ENCODE peak calls at places on chromosomes 4 and X, in five cellular contexts. One of them, this sample, is unnamed.

GRCh38 chrX:56793112-56793430 is 64.0 kb downstream of the NBDY start:
- DNase-seq in Caco-2: no peak
- DNase-seq in A549: no peak
- DNase-seq in GM12865: no peak
- DNase-seq in A673: no peak
- DNase-seq in this sample: no peak

GRCh38 chrX:106022238-106022637 is 16.3 kb downstream of the SERPINA7 start:
- DNase-seq in Caco-2: no peak
- DNase-seq in A673: no peak
- DNase-seq in A549: no peak
- DNase-seq in GM12865: no peak
- DNase-seq in this sample: no peak

GRCh38 chrX:25003066-25003849 is 12.5 kb downstream of the ARX start:
- DNase-seq in A549: no peak
- DNase-seq in Caco-2: no peak
- DNase-seq in A673: no peak
- DNase-seq in GM12865: peak
- DNase-seq in this sample: no peak

GRCh38 chr4:40055379-40055872 is 1.2 kb upstream of the N4BP2 start:
- DNase-seq in GM12865: no peak
- DNase-seq in A549: no peak
- DNase-seq in A673: no peak
- DNase-seq in Caco-2: no peak
- DNase-seq in this sample: no peak

GRCh38 chr4:40305329-40306193 is 29.6 kb upstream of the CHRNA9 start:
- DNase-seq in A549: no peak
- DNase-seq in Caco-2: no peak
- DNase-seq in A673: no peak
- DNase-seq in GM12865: peak
- DNase-seq in this sample: no peak

GRCh38 chr4:123621072-123621705 is 224.6 kb downstream of the SPRY1 start:
- DNase-seq in A673: no peak
- DNase-seq in Caco-2: no peak
- DNase-seq in A549: no peak
- DNase-seq in GM12865: no peak
- DNase-seq in this sample: peak

GRCh38 chrX:39508300-39508692 is 589.5 kb downstream of the BCOR start:
- DNase-seq in Caco-2: no peak
- DNase-seq in GM12865: peak
- DNase-seq in A549: no peak
- DNase-seq in A673: no peak
- DNase-seq in this sample: no peak

GRCh38 chrX:104564921-104565703 is 887 bp upstream of the IL1RAPL2 start:
- DNase-seq in GM12865: no peak
- DNase-seq in A549: no peak
- DNase-seq in Caco-2: no peak
- DNase-seq in A673: no peak
- DNase-seq in this sample: no peak

GRCh38 chr4:83771113-83771705 is 235.3 kb downstream of the GPAT3 start:
- DNase-seq in A549: peak
- DNase-seq in Caco-2: peak
- DNase-seq in GM12865: peak
- DNase-seq in A673: peak
- DNase-seq in this sample: peak

GRCh38 chr4:20658456-20658855 is 41.8 kb upstream of the PACRGL start:
- DNase-seq in GM12865: no peak
- DNase-seq in A673: no peak
- DNase-seq in Caco-2: no peak
- DNase-seq in A549: no peak
- DNase-seq in this sample: no peak

GRCh38 chrX:151031365-151031975 is 48.3 kb downstream of the HMGB3 start:
- DNase-seq in GM12865: no peak
- DNase-seq in A673: no peak
- DNase-seq in Caco-2: no peak
- DNase-seq in A549: no peak
- DNase-seq in this sample: no peak

GRCh38 chr4:9921326-9921725 is 100.0 kb downstream of the SLC2A9 start:
- DNase-seq in A673: no peak
- DNase-seq in Caco-2: no peak
- DNase-seq in GM12865: no peak
- DNase-seq in A549: no peak
- DNase-seq in this sample: no peak

GRCh38 chrX:21932277-21932996 is 8.1 kb upstream of the SMS start:
- DNase-seq in A549: peak
- DNase-seq in A673: no peak
- DNase-seq in Caco-2: no peak
- DNase-seq in GM12865: peak
- DNase-seq in this sample: peak

GRCh38 chr4:55553442-55553841 is 6.7 kb upstream of the CLOCK start:
- DNase-seq in A549: no peak
- DNase-seq in Caco-2: no peak
- DNase-seq in A673: peak
- DNase-seq in GM12865: peak
- DNase-seq in this sample: peak

GRCh38 chr4:170139764-170140163 is 50.0 kb upstream of the AADAT start:
- DNase-seq in GM12865: no peak
- DNase-seq in A549: no peak
- DNase-seq in A673: no peak
- DNase-seq in Caco-2: no peak
- DNase-seq in this sample: no peak

GRCh38 chr4:16418814-16419213 is 192.5 kb upstream of the TAPT1 start:
- DNase-seq in GM12865: no peak
- DNase-seq in A673: no peak
- DNase-seq in Caco-2: no peak
- DNase-seq in A549: peak
- DNase-seq in this sample: no peak

GRCh38 chr4:15075875-15076274 is 73.6 kb downstream of the CPEB2 start:
- DNase-seq in GM12865: no peak
- DNase-seq in Caco-2: no peak
- DNase-seq in A549: no peak
- DNase-seq in A673: no peak
- DNase-seq in this sample: no peak

GRCh38 chr4:17577660-17578481 is 873 bp downstream of the LAP3 start:
- DNase-seq in Caco-2: peak
- DNase-seq in A673: no peak
- DNase-seq in A549: no peak
- DNase-seq in GM12865: peak
- DNase-seq in this sample: no peak

GRCh38 chr4:8515316-8516060 is 64.7 kb upstream of the GPR78 start:
- DNase-seq in Caco-2: no peak
- DNase-seq in A673: no peak
- DNase-seq in GM12865: no peak
- DNase-seq in A549: no peak
- DNase-seq in this sample: no peak

GRCh38 chrX:39899876-39900787 is 197.6 kb downstream of the BCOR start:
- DNase-seq in Caco-2: no peak
- DNase-seq in GM12865: no peak
- DNase-seq in A549: no peak
- DNase-seq in A673: peak
- DNase-seq in this sample: no peak

GRCh38 chr4:44738615-44739014 is 12.3 kb upstream of the GNPDA2 start:
- DNase-seq in A549: peak
- DNase-seq in A673: peak
- DNase-seq in GM12865: peak
- DNase-seq in Caco-2: no peak
- DNase-seq in this sample: no peak

GRCh38 chrX:11557120-11557519 is 108.6 kb downstream of the ARHGAP6 start:
- DNase-seq in Caco-2: no peak
- DNase-seq in GM12865: peak
- DNase-seq in A673: no peak
- DNase-seq in A549: peak
- DNase-seq in this sample: peak

GRCh38 chr4:110586137-110586850 is 36.6 kb downstream of the PITX2 start:
- DNase-seq in A673: peak
- DNase-seq in A549: peak
- DNase-seq in GM12865: peak
- DNase-seq in Caco-2: no peak
- DNase-seq in this sample: peak

GRCh38 chr4:98150092-98150761 is 7.0 kb upstream of the STPG2 start:
- DNase-seq in A549: no peak
- DNase-seq in GM12865: no peak
- DNase-seq in A673: no peak
- DNase-seq in Caco-2: no peak
- DNase-seq in this sample: no peak

GRCh38 chr4:47933798-47934197 is 19.4 kb upstream of the NFXL1 start:
- DNase-seq in A549: peak
- DNase-seq in Caco-2: no peak
- DNase-seq in GM12865: peak
- DNase-seq in A673: peak
- DNase-seq in this sample: peak

DNA sequence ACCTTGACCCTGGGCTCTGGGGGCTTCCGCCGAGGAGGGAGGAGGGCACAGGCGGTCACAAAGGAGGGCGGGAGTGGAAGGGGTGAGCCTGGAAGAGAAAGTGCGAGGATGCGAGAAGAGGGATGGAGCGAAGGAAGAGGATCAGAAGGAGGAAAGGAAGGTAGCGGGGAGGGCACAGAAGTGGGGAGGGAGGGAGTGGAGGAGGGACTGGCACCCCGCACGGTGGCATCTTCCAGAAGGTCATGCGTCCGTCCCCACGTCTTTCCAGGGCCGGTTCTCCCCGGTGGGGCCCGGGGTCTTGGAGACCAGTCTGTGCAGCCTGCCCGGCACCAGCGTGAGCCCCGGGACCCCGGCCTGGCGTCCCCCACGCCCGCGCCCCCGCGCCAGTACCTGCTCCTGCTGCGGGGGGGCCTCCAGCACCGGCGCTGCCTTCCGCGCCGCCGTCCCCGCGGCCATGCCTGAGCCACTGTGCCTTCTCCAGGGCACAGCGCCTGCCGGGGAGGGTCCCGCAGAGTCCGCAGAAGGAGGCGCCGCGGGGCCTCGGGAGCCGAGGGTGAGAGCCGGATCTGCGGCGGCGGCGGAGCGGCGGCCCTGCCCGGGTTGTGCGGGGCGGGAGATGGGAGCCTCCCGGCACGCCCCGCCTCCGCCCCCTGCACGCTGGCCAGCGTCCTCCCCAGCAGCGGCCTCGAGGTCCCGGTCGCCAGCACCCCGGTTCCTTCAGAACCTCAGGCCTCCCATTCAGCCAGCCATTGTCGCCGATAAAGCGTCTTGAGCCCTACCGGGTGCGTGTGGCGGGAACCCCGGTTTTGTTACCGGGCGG is at the start of gene RNF175:
- DNase-seq in A549: no peak
- DNase-seq in A673: peak
- DNase-seq in Caco-2: no peak
- DNase-seq in GM12865: no peak
- DNase-seq in this sample: no peak
- H3K4me3 ChIP-seq in A549: peak
- H3K4me3 ChIP-seq in A673: peak
- H3K4me3 ChIP-seq in Caco-2: no peak
- H3K4me3 ChIP-seq in GM12865: no peak
- H3K4me3 ChIP-seq in this sample: peak

GRCh38 chrX:47956016-47956415 is 47.8 kb downstream of the ZNF182 start:
- DNase-seq in GM12865: no peak
- DNase-seq in A549: no peak
- DNase-seq in Caco-2: no peak
- DNase-seq in A673: no peak
- DNase-seq in this sample: no peak

GRCh38 chrX:47960400-47960799 is 43.4 kb downstream of the ZNF182 start:
- DNase-seq in A549: no peak
- DNase-seq in A673: no peak
- DNase-seq in Caco-2: no peak
- DNase-seq in GM12865: no peak
- DNase-seq in this sample: no peak

DNA sequence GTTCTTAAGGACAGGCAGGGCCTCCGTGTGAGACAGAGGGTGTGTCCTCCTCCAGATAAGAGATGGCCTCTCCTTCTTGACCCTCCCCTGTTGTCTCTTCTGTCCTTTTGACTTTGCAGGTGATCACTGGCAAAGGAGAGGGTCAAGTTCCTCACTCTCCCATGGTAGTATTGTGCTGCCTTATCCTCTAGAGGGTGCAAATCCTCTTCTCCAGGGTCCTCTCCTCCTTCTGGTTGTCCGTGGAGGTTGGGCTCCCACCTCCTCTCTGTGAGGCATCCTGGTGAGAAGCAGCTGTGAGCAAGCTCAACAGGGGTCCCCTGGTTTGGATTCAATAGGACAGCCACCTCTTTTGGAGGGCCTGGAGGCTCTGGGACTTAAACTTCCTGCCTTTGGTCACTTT is 44.8 kb downstream of the ZNF182 start:
- DNase-seq in A549: no peak
- DNase-seq in A673: peak
- DNase-seq in Caco-2: no peak
- DNase-seq in GM12865: no peak
- DNase-seq in this sample: no peak
- TF ChIP-seq CTCF in A549: no peak
- TF ChIP-seq CTCF in A673: peak
- TF ChIP-seq CTCF in Caco-2: no peak
- TF ChIP-seq CTCF in GM12865: peak
- TF ChIP-seq CTCF in this sample: peak

DNA sequence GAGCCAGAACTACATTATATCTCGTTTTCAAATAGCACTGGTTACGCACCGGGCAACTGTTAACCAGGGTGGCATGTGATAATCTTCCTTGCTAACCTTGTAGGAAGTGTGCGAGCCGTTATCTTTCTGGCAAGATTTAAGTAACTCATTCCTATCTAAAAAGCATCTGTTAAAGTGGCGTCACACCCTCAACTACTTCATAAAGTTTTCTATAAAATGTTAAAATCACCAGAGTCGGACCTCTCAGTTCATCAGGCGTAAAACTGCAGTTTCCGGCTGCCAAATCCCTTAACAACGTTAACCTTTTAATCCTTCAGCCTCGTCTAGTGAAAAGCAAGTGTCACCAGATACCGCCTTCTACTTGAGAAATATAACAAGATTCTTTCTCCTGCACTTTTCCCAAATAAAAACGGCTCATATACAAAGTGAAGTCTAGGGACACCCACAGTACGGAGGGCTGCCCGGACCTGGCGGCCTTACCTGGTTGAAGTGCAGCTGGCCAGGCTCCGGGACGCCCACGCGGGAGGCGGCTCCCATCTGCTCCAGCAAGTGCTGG is 1.2 kb downstream of the SLC39A8 start:
- DNase-seq in A673: peak
- DNase-seq in Caco-2: no peak
- DNase-seq in A549: no peak
- DNase-seq in GM12865: no peak
- DNase-seq in this sample: no peak
- H3K4me3 ChIP-seq in A673: peak
- H3K4me3 ChIP-seq in Caco-2: peak
- H3K4me3 ChIP-seq in A549: peak
- H3K4me3 ChIP-seq in GM12865: peak
- H3K4me3 ChIP-seq in this sample: peak

DNA sequence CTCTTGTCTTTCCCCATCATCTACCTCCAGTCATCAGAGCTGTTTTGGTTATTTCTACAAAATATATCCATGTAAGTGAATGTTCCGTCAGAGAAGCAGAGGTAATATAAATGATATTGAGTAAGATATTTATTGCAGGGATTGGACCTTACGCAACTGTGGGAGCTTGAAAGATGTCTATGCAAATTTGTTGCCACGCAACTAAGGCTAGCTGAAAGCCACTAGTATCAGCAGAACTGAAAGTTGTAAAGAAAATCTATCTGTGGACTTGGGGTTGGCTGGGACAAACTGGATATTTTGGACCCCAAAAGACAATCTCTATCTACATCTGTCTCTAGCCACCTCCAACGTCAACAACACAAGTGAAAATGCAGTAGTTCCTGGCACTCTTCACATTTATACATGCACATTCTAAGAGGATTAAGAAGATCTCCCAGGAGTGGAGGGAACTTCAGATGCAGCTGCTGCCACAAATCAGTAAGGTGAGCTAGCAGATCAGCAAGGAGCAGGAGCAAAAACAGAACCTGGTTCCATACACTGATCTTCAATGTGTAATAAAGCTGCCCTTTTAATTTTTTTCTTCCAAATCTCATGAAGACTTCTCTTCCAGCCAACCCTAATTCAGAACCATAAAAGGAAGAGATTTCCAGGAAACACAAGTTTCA is 8.5 kb upstream of the CCSER1 start:
- DNase-seq in A673: no peak
- DNase-seq in GM12865: peak
- DNase-seq in Caco-2: no peak
- DNase-seq in A549: no peak
- DNase-seq in this sample: no peak
- TF ChIP-seq CTCF in A673: no peak
- TF ChIP-seq CTCF in GM12865: no peak
- TF ChIP-seq CTCF in Caco-2: no peak
- TF ChIP-seq CTCF in A549: no peak
- TF ChIP-seq CTCF in this sample: no peak

This sample was measured in AG09309.